ENCODE peak calls at places on chromosomes 3 and 15, in nine cellular contexts. S is stomach, B is transverse colon, T is HCT116, E is endothelial cell of umbilical vein, I is breast epithelium, C is GM23338, W is spleen, U is SK-N-SH. Q is an unnamed sample.

GRCh38 chr3:73685061-73685460 is 60.3 kb upstream of the PDZRN3 start:
- DNase-seq in C (no peak), S (no peak), E (no peak), W (no peak), B (no peak), U (no peak), I (no peak), T (no peak), Q (no peak)

GRCh38 chr15:57553526-57553925 is 38.2 kb upstream of the MYZAP start:
- DNase-seq in B (no peak), E (no peak), T (no peak), W (no peak), I (no peak), U (no peak), C (peak; percentile 35), S (no peak), Q (no peak)

GRCh38 chr3:60528651-60529050 is 722.6 kb downstream of the FHIT start:
- DNase-seq in C (no peak), S (no peak), E (no peak), W (no peak), B (no peak), U (no peak), I (no peak), T (no peak), Q (no peak)

GRCh38 chr3:154602241-154602640 is 172.3 kb upstream of the GPR149 start:
- DNase-seq in I (no peak), S (no peak), W (no peak), U (no peak), E (no peak), T (no peak), C (no peak), B (no peak), Q (peak; percentile 63)

GRCh38 chr3:141686477-141687280 is 51.4 kb upstream of the RNF7 start:
- DNase-seq in B (peak; percentile 50), E (peak; percentile 85), W (peak; percentile 78), I (no peak), S (peak; percentile 27), T (no peak), C (peak; percentile 17), U (no peak), Q (no peak)

GRCh38 chr15:60923925-60924324 is 305.2 kb downstream of the RORA start:
- DNase-seq in E (no peak), S (no peak), C (no peak), T (no peak), B (no peak), I (no peak), W (no peak), U (no peak), Q (no peak)

GRCh38 chr3:44509985-44510360 is 32.5 kb upstream of the ZNF445 start:
- DNase-seq in U (no peak), W (no peak), E (peak; percentile 49), C (no peak), T (no peak), I (no peak), S (no peak), B (no peak), Q (peak; percentile 38)

GRCh38 chr3:81816473-81817260 is 55.2 kb upstream of the GBE1 start:
- DNase-seq in C (no peak), S (no peak), E (no peak), B (no peak), I (no peak), T (no peak), U (no peak), W (no peak), Q (no peak)

GRCh38 chr3:45593708-45594601 is 596 bp upstream of the LIMD1 start:
- DNase-seq in S (peak; percentile 81), I (no peak), T (peak; percentile 47), C (peak; percentile 85), W (peak; percentile 96), U (peak; percentile 95), E (peak; percentile 77), B (peak; percentile 81), Q (peak; percentile 72)

GRCh38 chr15:66212471-66212870 is 41.1 kb downstream of the MEGF11 start:
- DNase-seq in T (no peak), C (no peak), W (peak; percentile 41), I (no peak), U (peak; percentile 59), E (no peak), S (no peak), B (no peak), Q (no peak)

GRCh38 chr3:77530870-77531269 is 491.0 kb downstream of the ROBO2 start:
- DNase-seq in S (no peak), T (no peak), C (no peak), U (no peak), W (no peak), E (no peak), B (no peak), I (no peak), Q (no peak)

GRCh38 chr15:60152386-60152785 is 148.3 kb downstream of the FOXB1 start:
- DNase-seq in E (no peak), T (no peak), I (no peak), C (no peak), S (no peak), B (no peak), W (no peak), U (no peak), Q (no peak)

GRCh38 chr3:39100500-39100886 is 6.9 kb downstream of the GORASP1 start:
- DNase-seq in S (no peak), C (no peak), B (no peak), I (no peak), W (no peak), E (no peak), T (no peak), U (no peak), Q (no peak)

GRCh38 chr3:136929984-136930671 is 27.7 kb upstream of the IL20RB start:
- DNase-seq in W (no peak), C (no peak), B (peak; percentile 75), T (no peak), I (no peak), E (no peak), U (no peak), S (no peak), Q (peak; percentile 10)

GRCh38 chr3:58038675-58039302 is 30.6 kb downstream of the FLNB start:
- DNase-seq in S (no peak), T (no peak), C (no peak), W (peak; percentile 29), E (no peak), B (no peak), U (no peak), I (no peak), Q (peak; percentile 23)
- H3K27ac ChIP-seq in S (no peak overlapping the region), T (no peak overlapping the region), C (peak overlapping the region; percentile 88), W (no peak overlapping the region), E (no peak overlapping the region), B (peak overlapping the region; percentile 31), U (no peak overlapping the region), I (no peak overlapping the region), Q (no peak overlapping the region)

GRCh38 chr15:44426975-44427755 is at the start of gene CTDSPL2:
- DNase-seq in B (peak; percentile 98), E (peak; percentile 100), W (peak; percentile 99), I (peak; percentile 96), S (peak; percentile 98), U (peak; percentile 89), C (peak; percentile 99), T (peak; percentile 97), Q (peak; percentile 98)

DNA sequence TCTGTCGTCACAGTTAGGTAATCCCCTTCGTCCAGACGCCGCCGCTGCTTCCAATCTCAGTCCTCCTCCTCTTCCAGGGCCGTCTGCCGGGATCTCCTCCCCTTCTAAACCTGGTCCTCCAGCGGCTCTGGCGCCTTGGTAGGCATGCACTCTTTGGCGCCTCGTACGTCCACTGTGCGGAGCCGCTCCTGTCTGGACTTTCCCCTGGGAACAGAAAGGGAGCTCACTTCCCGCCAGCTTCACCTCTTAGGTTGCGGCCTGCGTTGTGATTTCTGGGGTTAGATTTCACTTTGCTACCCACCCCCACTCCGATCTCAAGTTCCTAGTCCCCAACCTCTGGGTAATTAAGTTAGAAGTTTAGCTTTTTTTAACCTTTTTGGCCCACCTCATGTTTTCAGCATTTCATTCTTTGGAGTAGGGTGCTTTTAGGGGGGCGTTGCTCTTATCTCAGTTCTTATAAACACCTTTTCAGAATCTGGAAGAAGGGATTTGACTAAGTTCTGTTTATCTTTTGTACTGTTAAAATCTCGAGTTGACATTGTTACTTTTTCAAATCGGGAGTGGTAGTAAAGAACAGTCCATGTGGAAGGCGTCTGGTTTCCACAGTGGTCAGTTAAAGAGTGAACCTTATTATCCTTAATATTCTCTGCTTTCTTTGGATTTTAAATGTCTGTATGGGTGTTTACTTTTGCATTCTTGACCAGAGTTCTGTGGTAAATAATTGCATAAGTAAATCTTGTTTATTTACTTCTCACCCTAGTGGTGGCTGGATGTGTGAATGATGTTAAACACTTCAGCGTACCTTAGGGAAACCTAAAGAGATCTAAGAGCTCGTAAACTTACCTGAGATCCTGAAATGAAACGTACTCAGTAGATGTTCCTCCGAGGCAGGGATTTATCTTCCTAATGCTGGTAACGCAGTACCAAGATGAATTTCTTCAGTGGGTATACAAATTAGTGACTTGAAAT is 611 bp downstream of the CTDSPL2 start:
- DNase-seq in C (peak; percentile 74), S (peak; percentile 74), W (no peak), E (peak; percentile 39), U (peak; percentile 63), T (peak; percentile 21), B (peak; percentile 69), I (no peak), Q (no peak)
- TF ChIP-seq POLR2AphosphoS5 in C (no peak), S (no peak), W (no peak), E (no peak), U (no peak), T (no peak), B (no peak), I (no peak), Q (no peak)

DNA sequence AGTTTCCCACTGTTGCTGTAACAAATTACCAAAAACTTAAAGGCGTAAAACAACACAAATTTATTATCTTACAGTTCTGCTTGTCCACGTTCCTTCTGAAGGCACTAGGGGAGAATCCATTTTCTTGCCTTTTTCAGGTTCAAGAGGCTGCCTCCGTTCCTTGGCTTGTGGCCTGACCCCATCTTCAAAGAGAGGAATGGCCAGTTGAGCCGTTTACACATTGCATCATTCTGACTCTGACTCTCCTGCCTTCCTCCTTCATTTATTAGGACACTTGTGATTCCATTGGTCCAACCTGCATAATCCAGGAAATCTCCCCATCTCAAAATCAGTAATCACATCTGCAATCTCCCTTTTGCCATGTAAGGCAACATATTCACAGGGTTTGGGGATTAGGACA is 122.7 kb upstream of the BHLHE40 start:
- DNase-seq in I (no peak), C (no peak), S (no peak), W (no peak), U (no peak), B (no peak), T (no peak), E (no peak), Q (no peak)
- H3K27ac ChIP-seq in I (no peak overlapping the region), C (no peak overlapping the region), S (no peak overlapping the region), W (no peak overlapping the region), U (no peak overlapping the region), B (no peak overlapping the region), T (no peak overlapping the region), E (peak overlapping the region; percentile 85), Q (no peak overlapping the region)

DNA sequence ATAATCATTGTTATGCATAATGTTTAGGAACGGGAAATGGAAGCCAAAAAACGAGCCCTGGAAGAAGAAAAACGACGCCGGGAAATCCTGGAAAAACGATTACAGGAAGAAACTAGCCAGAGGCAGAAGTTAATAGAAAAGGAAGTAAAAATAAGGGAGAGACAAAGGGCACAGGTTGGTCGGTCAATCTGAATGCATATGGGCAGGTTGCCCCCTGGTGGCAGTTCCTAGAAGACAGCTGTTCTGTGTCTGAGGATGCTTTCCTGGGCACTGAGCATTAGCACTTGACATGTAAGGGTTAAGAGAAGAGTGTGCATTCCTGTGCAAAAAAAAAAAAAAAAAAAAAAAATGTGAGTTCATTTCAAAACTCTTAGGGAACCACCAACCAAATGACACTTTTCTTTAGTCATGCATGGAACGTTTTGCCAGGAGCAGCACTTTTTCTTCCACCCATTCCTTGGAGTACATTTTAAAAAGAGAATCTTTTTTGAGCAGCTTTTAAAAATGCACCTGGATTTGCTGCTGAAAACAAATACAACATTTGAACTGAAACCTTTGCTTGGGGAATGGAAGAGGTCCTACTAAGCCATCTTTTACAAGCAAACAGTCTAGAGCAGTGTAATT is 11.1 kb upstream of the ABHD10 start:
- DNase-seq in W (peak; percentile 88), T (peak; percentile 82), I (peak; percentile 84), B (peak; percentile 85), C (peak; percentile 95), E (peak; percentile 84), S (peak; percentile 87), U (peak; percentile 46), Q (peak; percentile 60)
- TF ChIP-seq POLR2AphosphoS5 in W (peak; percentile 28), T (peak; percentile 64), I (peak; percentile 46), B (no peak), C (no peak), E (no peak), S (no peak), U (no peak), Q (no peak)